ENCODE peak calls at places on chromosomes 11 and 22, in seven cellular contexts. One of them, this sample, is unnamed. For H3K36me3, the result is how much of the 10 kb centered on the place peaks cover.

GRCh38 chr11:11230802-11231562 is 122.1 kb downstream of the CSNK2A3 start:
- DNase-seq in Peyer's patch: no peak
- DNase-seq in body of pancreas: no peak
- DNase-seq in heart left ventricle: no peak
- DNase-seq in effector memory CD4-positive, alpha-beta T cell: no peak
- DNase-seq in psoas muscle: no peak
- DNase-seq in aorta: no peak
- DNase-seq in this sample: peak

GRCh38 chr22:21974058-21974649 is 8.4 kb downstream of the TOP3B start:
- DNase-seq in Peyer's patch: no peak
- DNase-seq in body of pancreas: no peak
- DNase-seq in heart left ventricle: no peak
- DNase-seq in effector memory CD4-positive, alpha-beta T cell: no peak
- DNase-seq in psoas muscle: peak
- DNase-seq in aorta: no peak
- DNase-seq in this sample: no peak

GRCh38 chr22:24994070-24994763 is 41.7 kb downstream of the KIAA1671 start:
- DNase-seq in Peyer's patch: peak
- DNase-seq in body of pancreas: no peak
- DNase-seq in heart left ventricle: no peak
- DNase-seq in effector memory CD4-positive, alpha-beta T cell: no peak
- DNase-seq in psoas muscle: no peak
- DNase-seq in aorta: no peak
- DNase-seq in this sample: peak

GRCh38 chr11:103811870-103812509 is 224.4 kb upstream of the DDI1 start:
- DNase-seq in Peyer's patch: no peak
- DNase-seq in body of pancreas: no peak
- DNase-seq in heart left ventricle: no peak
- DNase-seq in effector memory CD4-positive, alpha-beta T cell: no peak
- DNase-seq in psoas muscle: no peak
- DNase-seq in aorta: no peak
- DNase-seq in this sample: no peak

GRCh38 chr22:49146511-49146910 is 681.2 kb downstream of the BRD1 start:
- DNase-seq in Peyer's patch: no peak
- DNase-seq in body of pancreas: no peak
- DNase-seq in heart left ventricle: no peak
- DNase-seq in effector memory CD4-positive, alpha-beta T cell: no peak
- DNase-seq in psoas muscle: no peak
- DNase-seq in aorta: no peak
- DNase-seq in this sample: no peak

GRCh38 chr11:72203163-72203562 is 11.2 kb downstream of the FOLR1 start:
- DNase-seq in Peyer's patch: peak
- DNase-seq in body of pancreas: no peak
- DNase-seq in heart left ventricle: no peak
- DNase-seq in effector memory CD4-positive, alpha-beta T cell: no peak
- DNase-seq in psoas muscle: no peak
- DNase-seq in aorta: no peak
- DNase-seq in this sample: no peak

GRCh38 chr11:87421422-87421821 is 383.7 kb downstream of the TMEM135 start:
- DNase-seq in Peyer's patch: peak
- DNase-seq in body of pancreas: peak
- DNase-seq in heart left ventricle: no peak
- DNase-seq in effector memory CD4-positive, alpha-beta T cell: no peak
- DNase-seq in psoas muscle: no peak
- DNase-seq in aorta: no peak
- DNase-seq in this sample: peak

GRCh38 chr11:86234831-86235461 is 9.6 kb upstream of the EED start:
- DNase-seq in Peyer's patch: no peak
- DNase-seq in body of pancreas: no peak
- DNase-seq in heart left ventricle: no peak
- DNase-seq in effector memory CD4-positive, alpha-beta T cell: no peak
- DNase-seq in psoas muscle: no peak
- DNase-seq in aorta: no peak
- DNase-seq in this sample: no peak

GRCh38 chr22:43823353-43823908 is 11.3 kb upstream of the EFCAB6 start:
- DNase-seq in Peyer's patch: peak
- DNase-seq in body of pancreas: peak
- DNase-seq in heart left ventricle: peak
- DNase-seq in effector memory CD4-positive, alpha-beta T cell: no peak
- DNase-seq in psoas muscle: no peak
- DNase-seq in aorta: peak
- DNase-seq in this sample: peak

GRCh38 chr22:50139843-50140415 is 30.6 kb upstream of the PANX2 start:
- DNase-seq in Peyer's patch: no peak
- DNase-seq in body of pancreas: no peak
- DNase-seq in heart left ventricle: no peak
- DNase-seq in effector memory CD4-positive, alpha-beta T cell: no peak
- DNase-seq in psoas muscle: no peak
- DNase-seq in aorta: peak
- DNase-seq in this sample: no peak

GRCh38 chr11:27599217-27599616 is 92.6 kb upstream of the LIN7C start:
- DNase-seq in Peyer's patch: no peak
- DNase-seq in body of pancreas: no peak
- DNase-seq in heart left ventricle: no peak
- DNase-seq in effector memory CD4-positive, alpha-beta T cell: no peak
- DNase-seq in psoas muscle: no peak
- DNase-seq in aorta: no peak
- DNase-seq in this sample: no peak

GRCh38 chr11:43734256-43734655 is 53.7 kb downstream of the HSD17B12 start:
- DNase-seq in Peyer's patch: no peak
- DNase-seq in body of pancreas: no peak
- DNase-seq in heart left ventricle: no peak
- DNase-seq in effector memory CD4-positive, alpha-beta T cell: no peak
- DNase-seq in psoas muscle: no peak
- DNase-seq in aorta: no peak
- DNase-seq in this sample: no peak

GRCh38 chr11:72789493-72790131 is 4.2 kb downstream of the STARD10 start:
- DNase-seq in Peyer's patch: no peak
- DNase-seq in body of pancreas: no peak
- DNase-seq in heart left ventricle: peak
- DNase-seq in effector memory CD4-positive, alpha-beta T cell: no peak
- DNase-seq in psoas muscle: peak
- DNase-seq in aorta: no peak
- DNase-seq in this sample: no peak

GRCh38 chr22:38126928-38127668 is 16.6 kb upstream of the BAIAP2L2 start:
- DNase-seq in Peyer's patch: no peak
- DNase-seq in body of pancreas: no peak
- DNase-seq in heart left ventricle: peak
- DNase-seq in effector memory CD4-positive, alpha-beta T cell: no peak
- DNase-seq in psoas muscle: no peak
- DNase-seq in aorta: peak
- DNase-seq in this sample: peak

GRCh38 chr11:61095022-61095421 is 7.3 kb upstream of the CD5 start:
- DNase-seq in Peyer's patch: no peak
- DNase-seq in body of pancreas: no peak
- DNase-seq in heart left ventricle: no peak
- DNase-seq in effector memory CD4-positive, alpha-beta T cell: no peak
- DNase-seq in psoas muscle: no peak
- DNase-seq in aorta: no peak
- DNase-seq in this sample: no peak

GRCh38 chr11:2578006-2578933 is 121.5 kb downstream of the KCNQ1OT1 start:
- DNase-seq in Peyer's patch: peak
- DNase-seq in body of pancreas: peak
- DNase-seq in heart left ventricle: peak
- DNase-seq in effector memory CD4-positive, alpha-beta T cell: no peak
- DNase-seq in psoas muscle: peak
- DNase-seq in aorta: peak
- DNase-seq in this sample: peak

GRCh38 chr11:115301029-115301428 is 203.2 kb downstream of the CADM1 start:
- DNase-seq in Peyer's patch: no peak
- DNase-seq in body of pancreas: no peak
- DNase-seq in heart left ventricle: no peak
- DNase-seq in effector memory CD4-positive, alpha-beta T cell: no peak
- DNase-seq in psoas muscle: no peak
- DNase-seq in aorta: no peak
- DNase-seq in this sample: no peak

GRCh38 chr22:33851240-33851639 is 69.0 kb downstream of the LARGE1 start:
- DNase-seq in Peyer's patch: no peak
- DNase-seq in body of pancreas: no peak
- DNase-seq in heart left ventricle: no peak
- DNase-seq in effector memory CD4-positive, alpha-beta T cell: no peak
- DNase-seq in psoas muscle: no peak
- DNase-seq in aorta: no peak
- DNase-seq in this sample: no peak

GRCh38 chr22:43011079-43011478 is 3.9 kb downstream of the PACSIN2 start:
- DNase-seq in Peyer's patch: no peak
- DNase-seq in body of pancreas: peak
- DNase-seq in heart left ventricle: no peak
- DNase-seq in effector memory CD4-positive, alpha-beta T cell: no peak
- DNase-seq in psoas muscle: no peak
- DNase-seq in aorta: no peak
- DNase-seq in this sample: peak

GRCh38 chr11:80455818-80456217 is 1015.0 kb upstream of the TENM4 start:
- DNase-seq in Peyer's patch: no peak
- DNase-seq in body of pancreas: no peak
- DNase-seq in heart left ventricle: no peak
- DNase-seq in effector memory CD4-positive, alpha-beta T cell: no peak
- DNase-seq in psoas muscle: no peak
- DNase-seq in aorta: no peak
- DNase-seq in this sample: no peak

GRCh38 chr11:124891390-124891861 is 6.2 kb downstream of the ROBO4 start:
- DNase-seq in Peyer's patch: no peak
- DNase-seq in body of pancreas: no peak
- DNase-seq in heart left ventricle: no peak
- DNase-seq in effector memory CD4-positive, alpha-beta T cell: no peak
- DNase-seq in psoas muscle: peak
- DNase-seq in aorta: no peak
- DNase-seq in this sample: peak

GRCh38 chr22:43945632-43946390 is 9.4 kb upstream of the SAMM50 start:
- DNase-seq in Peyer's patch: peak
- DNase-seq in body of pancreas: peak
- DNase-seq in heart left ventricle: peak
- DNase-seq in effector memory CD4-positive, alpha-beta T cell: no peak
- DNase-seq in psoas muscle: peak
- DNase-seq in aorta: peak
- DNase-seq in this sample: peak

GRCh38 chr11:116610190-116610589 is 162.6 kb downstream of the BUD13 start:
- DNase-seq in Peyer's patch: no peak
- DNase-seq in body of pancreas: no peak
- DNase-seq in heart left ventricle: no peak
- DNase-seq in effector memory CD4-positive, alpha-beta T cell: no peak
- DNase-seq in psoas muscle: no peak
- DNase-seq in aorta: no peak
- DNase-seq in this sample: peak

GRCh38 chr22:36457688-36458450 is 23.6 kb downstream of the TXN2 start:
- DNase-seq in Peyer's patch: no peak
- DNase-seq in body of pancreas: peak
- DNase-seq in heart left ventricle: peak
- DNase-seq in effector memory CD4-positive, alpha-beta T cell: no peak
- DNase-seq in psoas muscle: peak
- DNase-seq in aorta: peak
- DNase-seq in this sample: no peak

GRCh38 chr11:61058583-61059259 is 43.6 kb upstream of the CD5 start:
- DNase-seq in Peyer's patch: peak
- DNase-seq in body of pancreas: no peak
- DNase-seq in heart left ventricle: no peak
- DNase-seq in effector memory CD4-positive, alpha-beta T cell: no peak
- DNase-seq in psoas muscle: no peak
- DNase-seq in aorta: no peak
- DNase-seq in this sample: no peak

GRCh38 chr22:38793721-38794466 is at the start of gene DNAL4:
- DNase-seq in Peyer's patch: peak
- DNase-seq in body of pancreas: peak
- DNase-seq in heart left ventricle: peak
- DNase-seq in effector memory CD4-positive, alpha-beta T cell: peak
- DNase-seq in psoas muscle: peak
- DNase-seq in aorta: peak
- DNase-seq in this sample: peak

GRCh38 chr11:19725379-19726079 is 12.9 kb downstream of the NAV2 start:
- DNase-seq in Peyer's patch: no peak
- DNase-seq in body of pancreas: peak
- DNase-seq in heart left ventricle: no peak
- DNase-seq in effector memory CD4-positive, alpha-beta T cell: no peak
- DNase-seq in psoas muscle: no peak
- DNase-seq in aorta: peak
- DNase-seq in this sample: no peak
- H3K36me3 ChIP-seq in Peyer's patch: under half
- H3K36me3 ChIP-seq in body of pancreas: under half
- H3K36me3 ChIP-seq in heart left ventricle: under half
- H3K36me3 ChIP-seq in effector memory CD4-positive, alpha-beta T cell: under half
- H3K36me3 ChIP-seq in psoas muscle: under half
- H3K36me3 ChIP-seq in aorta: under half
- H3K36me3 ChIP-seq in this sample: under half

GRCh38 chr11:597166-597725 is 18.5 kb downstream of the IRF7 start:
- DNase-seq in Peyer's patch: no peak
- DNase-seq in body of pancreas: no peak
- DNase-seq in heart left ventricle: no peak
- DNase-seq in effector memory CD4-positive, alpha-beta T cell: no peak
- DNase-seq in psoas muscle: no peak
- DNase-seq in aorta: no peak
- DNase-seq in this sample: no peak
- H3K36me3 ChIP-seq in Peyer's patch: half or more
- H3K36me3 ChIP-seq in body of pancreas: under half
- H3K36me3 ChIP-seq in heart left ventricle: under half
- H3K36me3 ChIP-seq in effector memory CD4-positive, alpha-beta T cell: half or more
- H3K36me3 ChIP-seq in psoas muscle: half or more
- H3K36me3 ChIP-seq in aorta: under half
- H3K36me3 ChIP-seq in this sample: half or more

DNA sequence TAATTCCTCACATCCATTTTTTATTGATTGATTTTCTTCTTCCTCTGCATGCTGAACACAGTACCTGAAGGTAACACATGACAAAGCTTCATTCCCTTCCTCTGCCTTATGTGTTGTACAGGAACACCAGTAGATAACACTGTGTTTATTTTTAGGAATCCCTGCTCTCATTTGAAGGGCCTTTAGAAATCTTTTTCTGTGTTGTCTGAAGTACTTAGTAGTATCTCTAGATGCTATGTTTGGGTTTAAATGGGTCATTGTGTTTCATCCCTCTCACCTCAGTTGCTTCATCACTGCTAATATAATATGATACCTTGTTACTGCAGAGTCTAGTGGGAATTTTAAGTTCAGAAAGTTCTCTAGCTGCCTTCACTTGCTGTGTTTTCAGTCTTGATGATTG is 10.2 kb downstream of the MADD start:
- DNase-seq in Peyer's patch: no peak
- DNase-seq in body of pancreas: no peak
- DNase-seq in heart left ventricle: no peak
- DNase-seq in effector memory CD4-positive, alpha-beta T cell: no peak
- DNase-seq in psoas muscle: no peak
- DNase-seq in aorta: no peak
- DNase-seq in this sample: no peak
- H3K36me3 ChIP-seq in Peyer's patch: half or more
- H3K36me3 ChIP-seq in body of pancreas: half or more
- H3K36me3 ChIP-seq in heart left ventricle: under half
- H3K36me3 ChIP-seq in effector memory CD4-positive, alpha-beta T cell: half or more
- H3K36me3 ChIP-seq in psoas muscle: half or more
- H3K36me3 ChIP-seq in aorta: under half
- H3K36me3 ChIP-seq in this sample: half or more

GRCh38 chr11:121538054-121538453 is 85.3 kb upstream of the SORL1-AS1 start:
- DNase-seq in Peyer's patch: no peak
- DNase-seq in body of pancreas: no peak
- DNase-seq in heart left ventricle: no peak
- DNase-seq in effector memory CD4-positive, alpha-beta T cell: no peak
- DNase-seq in psoas muscle: no peak
- DNase-seq in aorta: no peak
- DNase-seq in this sample: no peak
- H3K36me3 ChIP-seq in Peyer's patch: under half
- H3K36me3 ChIP-seq in body of pancreas: under half
- H3K36me3 ChIP-seq in heart left ventricle: under half
- H3K36me3 ChIP-seq in effector memory CD4-positive, alpha-beta T cell: under half
- H3K36me3 ChIP-seq in psoas muscle: under half
- H3K36me3 ChIP-seq in aorta: under half
- H3K36me3 ChIP-seq in this sample: under half